ENCODE peak calls at places on chromosomes 5 and 9, in nine cellular contexts. E is activated CD8-positive, alpha-beta memory T cell treated with anti-CD3 and anti-CD28 coated beads for 48 hours; G is psoas muscle; U is AG09309; T is brain microvascular endothelial cell; Y is stimulated activated CD4-positive, alpha-beta T cell treated with anti-CD3 and anti-CD28 coated beads, Interleukin-1b, Interleukin-23, amount 100 ng/mL, for 24 hours; H is mucosa of gallbladder; K is cardiac muscle cell; D is neural crest cell. Q is an unnamed sample.

GRCh38 chr5:80408475-80408875 is 611 bp downstream of the ZFYVE16 start:
- DNase-seq in K (peak), U (no peak), D (peak), H (peak), E (no peak), Y (no peak), T (peak), G (peak), Q (no peak)

GRCh38 chr5:4879693-4880303 is 260.3 kb upstream of the ADAMTS16 start:
- DNase-seq in U (peak), Y (no peak), T (peak), E (peak), G (peak), D (peak), K (peak), H (peak), Q (peak)

GRCh38 chr9:132833451-132834130 is 44.5 kb downstream of the AK8 start:
- DNase-seq in G (no peak), T (no peak), Y (no peak), U (no peak), E (no peak), H (no peak), D (peak), K (no peak), Q (no peak)

GRCh38 chr5:87114631-87115030 is 153.1 kb upstream of the RASA1 start:
- DNase-seq in T (no peak), H (no peak), K (no peak), Y (no peak), E (no peak), G (no peak), U (no peak), D (no peak), Q (no peak)

GRCh38 chr9:91755761-91756638 is 194.0 kb downstream of the ROR2 start:
- DNase-seq in H (no peak), K (no peak), G (no peak), D (no peak), U (no peak), E (no peak), T (no peak), Y (no peak), Q (no peak)

GRCh38 chr5:122493776-122494518 is 181.9 kb downstream of the SNCAIP start:
- DNase-seq in D (no peak), Y (no peak), T (no peak), K (no peak), H (no peak), U (no peak), E (no peak), G (no peak), Q (no peak)

GRCh38 chr5:37717276-37717612 is 122.6 kb downstream of the GDNF start:
- DNase-seq in U (no peak), D (no peak), Y (no peak), G (no peak), E (no peak), H (no peak), T (no peak), K (no peak), Q (no peak)

GRCh38 chr9:95283678-95284077 is 33.8 kb downstream of the FANCC start:
- DNase-seq in K (no peak), H (no peak), G (no peak), E (no peak), D (no peak), T (no peak), Y (no peak), U (no peak), Q (no peak)

GRCh38 chr9:132638240-132638639 is 31.5 kb downstream of the DDX31 start:
- DNase-seq in U (peak), K (peak), E (no peak), D (no peak), T (peak), H (no peak), Y (no peak), G (no peak), Q (no peak)

GRCh38 chr9:93081081-93081529 is 14.9 kb upstream of the CARD19 start:
- DNase-seq in U (no peak), T (no peak), K (peak), H (no peak), Y (no peak), G (no peak), D (no peak), E (no peak), Q (no peak)

GRCh38 chr5:398475-399295 is 44.3 kb upstream of the EXOC3 start:
- DNase-seq in U (no peak), G (no peak), K (no peak), Y (no peak), E (no peak), D (no peak), H (no peak), T (no peak), Q (no peak)

GRCh38 chr9:80004687-80005086 is 432.9 kb downstream of the TLE4 start:
- DNase-seq in U (no peak), H (no peak), D (no peak), E (no peak), K (no peak), T (no peak), Y (no peak), G (no peak), Q (no peak)

GRCh38 chr5:160369990-160370712 is at the start of gene C1QTNF2:
- DNase-seq in K (peak), U (no peak), G (peak), H (peak), Y (no peak), E (no peak), D (peak), T (peak), Q (no peak)

GRCh38 chr5:151406322-151406947 is 41.0 kb upstream of the SLC36A1 start:
- DNase-seq in T (peak), E (no peak), D (no peak), K (peak), H (no peak), U (no peak), G (no peak), Y (no peak), Q (no peak)

GRCh38 chr5:151075698-151076331 is 5.0 kb downstream of the TNIP1 start:
- DNase-seq in Y (no peak), D (no peak), E (no peak), H (no peak), K (no peak), T (peak), U (no peak), G (peak), Q (no peak)

GRCh38 chr5:105773241-105773640 is 1897.5 kb downstream of the EFNA5 start:
- DNase-seq in G (no peak), E (no peak), K (no peak), D (no peak), U (no peak), T (no peak), H (no peak), Y (no peak), Q (no peak)

GRCh38 chr9:116471093-116471906 is 215.8 kb upstream of the TRIM32 start:
- DNase-seq in T (peak), U (no peak), E (no peak), Y (no peak), K (peak), D (peak), G (no peak), H (peak), Q (no peak)

GRCh38 chr5:35026280-35026840 is 21.4 kb downstream of the AGXT2 start:
- DNase-seq in G (no peak), D (no peak), T (no peak), Y (no peak), K (no peak), U (no peak), E (no peak), H (no peak), Q (no peak)

GRCh38 chr5:133589286-133589685 is 23.1 kb downstream of the FSTL4 start:
- DNase-seq in U (no peak), E (no peak), K (no peak), Y (no peak), D (no peak), G (no peak), H (no peak), T (no peak), Q (no peak)

GRCh38 chr5:73370620-73371583 is 77.7 kb downstream of the FOXD1 start:
- DNase-seq in U (no peak), D (no peak), Y (no peak), E (no peak), K (peak), G (no peak), T (peak), H (no peak), Q (no peak)

GRCh38 chr5:138179277-138179857 is 455 bp downstream of the KIF20A start:
- DNase-seq in G (no peak), K (no peak), D (peak), U (no peak), H (no peak), E (peak), T (no peak), Y (no peak), Q (no peak)

GRCh38 chr5:163963881-163964280 is 458.5 kb downstream of the MAT2B start:
- DNase-seq in E (no peak), Y (no peak), K (peak), T (no peak), U (peak), G (no peak), H (no peak), D (no peak), Q (no peak)

GRCh38 chr9:752201-752600 is 89.3 kb upstream of the DMRT1 start:
- DNase-seq in T (peak), G (no peak), U (peak), K (peak), E (no peak), D (no peak), Y (no peak), H (no peak), Q (no peak)

GRCh38 chr5:115842089-115842881 is 550 bp downstream of the AP3S1 start:
- DNase-seq in Y (no peak), U (no peak), G (no peak), E (no peak), T (no peak), H (peak), K (no peak), D (peak), Q (no peak)

GRCh38 chr9:9352877-9353481 is 1259.8 kb downstream of the PTPRD start:
- DNase-seq in Y (no peak), K (peak), H (no peak), U (no peak), D (peak), G (no peak), T (peak), E (no peak), Q (no peak)

GRCh38 chr9:14212697-14213420 is 101.1 kb downstream of the NFIB start:
- DNase-seq in Y (no peak), T (no peak), E (no peak), H (no peak), D (no peak), G (no peak), K (no peak), U (no peak), Q (no peak)

GRCh38 chr5:43773032-43773830 is 170.3 kb downstream of the NNT start:
- DNase-seq in T (peak), G (no peak), Y (no peak), H (no peak), E (no peak), D (no peak), U (peak), K (peak), Q (no peak)

GRCh38 chr5:43627028-43627427 is 24.0 kb downstream of the NNT start:
- DNase-seq in G (peak), D (peak), T (peak), H (peak), Y (no peak), U (no peak), K (peak), E (no peak), Q (no peak)

GRCh38 chr5:168334161-168335094 is 43.0 kb downstream of the WWC1 start:
- DNase-seq in T (peak), Y (no peak), K (peak), G (no peak), H (no peak), D (peak), E (no peak), U (no peak), Q (no peak)

Q was measured in GOT3.